ENCODE peak calls at places on chromosomes 7 and 10, in five cellular contexts. P is PC-3, O is OCI-LY7, D is SK-N-SH, A is hepatocyte. H is an unnamed sample.
A peak's percentile ranks its signal among the peaks of the same experiment; 100 is the strongest.

GRCh38 chr7:156504687-156505545 is 135.7 kb upstream of the RNF32 start:
- DNase-seq in D (no peak), O (no peak), A (no peak), P (no peak), H (no peak)

GRCh38 chr10:116757246-116757645 is 14.9 kb upstream of the HSPA12A start:
- DNase-seq in O (no peak), A (no peak), P (no peak), D (no peak), H (no peak)

GRCh38 chr7:66281678-66282593 is 76.8 kb downstream of the TPST1 start:
- DNase-seq in D (no peak), A (peak; percentile 27), O (no peak), P (peak; percentile 95), H (peak; percentile 13)

GRCh38 chr7:100397336-100398081 is 24.2 kb downstream of the PILRA start:
- DNase-seq in D (no peak), A (no peak), O (no peak), P (no peak), H (no peak)

GRCh38 chr10:11482306-11482705 is 129.1 kb downstream of the USP6NL start:
- DNase-seq in D (no peak), O (no peak), A (no peak), P (no peak), H (no peak)

GRCh38 chr7:155377837-155378579 is 79.9 kb upstream of the EN2 start:
- DNase-seq in P (peak; percentile 10), O (no peak), D (peak; percentile 73), A (peak; percentile 68), H (no peak)

GRCh38 chr7:131106681-131107342 is 220.9 kb upstream of the MKLN1 start:
- DNase-seq in O (peak; percentile 42), P (peak; percentile 44), A (peak; percentile 50), D (peak; percentile 81), H (no peak)

GRCh38 chr10:131187886-131188285 is 123.6 kb downstream of the TCERG1L start:
- DNase-seq in O (no peak), P (no peak), D (no peak), A (no peak), H (no peak)

GRCh38 chr7:124084024-124084423 is 51.2 kb upstream of the TMEM229A start:
- DNase-seq in P (no peak), O (no peak), A (no peak), D (peak; percentile 60), H (no peak)

GRCh38 chr10:77889277-77889903 is 37.2 kb downstream of the DLG5 start:
- DNase-seq in P (peak; percentile 100), O (no peak), D (no peak), A (peak; percentile 76), H (peak; percentile 80)

GRCh38 chr7:2156756-2157472 is 75.8 kb downstream of the MAD1L1 start:
- DNase-seq in D (no peak), A (no peak), P (no peak), O (no peak), H (no peak)

GRCh38 chr10:95339863-95340262 is 49.1 kb upstream of the PDLIM1 start:
- DNase-seq in D (no peak), P (no peak), O (no peak), A (no peak), H (no peak)
- H3K9me3 ChIP-seq in D (no peaks in the 10 kb centered on the region), P (no peaks in the 10 kb centered on the region), O (no peaks in the 10 kb centered on the region), A (no peaks in the 10 kb centered on the region), H (no peaks in the 10 kb centered on the region)

GRCh38 chr10:63766766-63767505 is 245.7 kb downstream of the REEP3 start:
- DNase-seq in P (no peak), A (no peak), D (no peak), O (no peak), H (no peak)
- TF ChIP-seq EZH2phosphoT487 in P (no peak), A (no peak), D (no peak), O (no peak), H (no peak)

GRCh38 chr7:158567153-158567603 is 20.4 kb downstream of the PTPRN2 start:
- DNase-seq in A (no peak), O (no peak), D (peak; percentile 84), P (no peak), H (no peak)
- H3K9me3 ChIP-seq in A (no peaks in the 10 kb centered on the region), O (no peaks in the 10 kb centered on the region), D (peaks cover 5% of the 10 kb centered on the region), P (no peaks in the 10 kb centered on the region), H (no peaks in the 10 kb centered on the region)

GRCh38 chr7:29154076-29154475 is 7.7 kb upstream of the CPVL start:
- DNase-seq in A (no peak), D (no peak), O (no peak), P (peak; percentile 10), H (no peak)
- TF ChIP-seq EZH2phosphoT487 in A (no peak), D (no peak), O (no peak), P (no peak), H (no peak)

GRCh38 chr7:3895341-3895740 is 594.3 kb downstream of the SDK1 start:
- DNase-seq in A (no peak), O (no peak), P (no peak), D (no peak), H (no peak)

GRCh38 chr7:3893789-3894153 is 592.7 kb downstream of the SDK1 start:
- DNase-seq in O (no peak), A (no peak), D (no peak), P (no peak), H (no peak)

GRCh38 chr7:3892167-3892566 is 591.1 kb downstream of the SDK1 start:
- DNase-seq in O (no peak), A (no peak), P (no peak), D (no peak), H (no peak)

GRCh38 chr7:3892686-3893085 is 591.6 kb downstream of the SDK1 start:
- DNase-seq in P (no peak), A (no peak), D (no peak), O (no peak), H (no peak)

GRCh38 chr7:3893151-3893788 is 592.2 kb downstream of the SDK1 start:
- DNase-seq in P (no peak), D (no peak), A (no peak), O (no peak), H (no peak)
- H3K9me3 ChIP-seq in P (no peaks in the 10 kb centered on the region), D (no peaks in the 10 kb centered on the region), A (no peaks in the 10 kb centered on the region), O (no peaks in the 10 kb centered on the region), H (no peaks in the 10 kb centered on the region)